ENCODE peak calls at places on chromosomes 6 and 20, in seven cellular contexts. A, L, X, W, H, C and N are unnamed samples. For H3K4me1, the result is how much of the 10 kb centered on the place peaks cover.

GRCh38 chr6:83432626-83433025 is 1.8 kb upstream of the ME1 start:
- DNase-seq in A (peak), L (no peak), X (no peak), W (no peak), H (no peak), C (peak), N (no peak)

GRCh38 chr6:88705601-88706000 is 257.8 kb downstream of the RNGTT start:
- DNase-seq in A (no peak), L (no peak), X (no peak), W (no peak), H (no peak), C (no peak), N (no peak)

GRCh38 chr20:24470031-24470781 is 777 bp downstream of the SYNDIG1 start:
- DNase-seq in A (peak), L (peak), X (no peak), W (no peak), H (no peak), C (no peak), N (no peak)

GRCh38 chr6:30725713-30726505 is 5.8 kb downstream of the TUBB start:
- DNase-seq in A (peak), L (no peak), X (no peak), W (no peak), H (peak), C (peak), N (no peak)

GRCh38 chr6:40999498-41000070 is 39.4 kb downstream of the UNC5CL start:
- DNase-seq in A (peak), L (peak), X (peak), W (peak), H (peak), C (peak), N (peak)

GRCh38 chr20:3843490-3843889 is 3.1 kb upstream of the MAVS start:
- DNase-seq in A (peak), L (no peak), X (no peak), W (no peak), H (no peak), C (peak), N (no peak)

GRCh38 chr20:38127920-38128528 is 37.0 kb downstream of the TGM2 start:
- DNase-seq in A (no peak), L (no peak), X (no peak), W (no peak), H (no peak), C (no peak), N (no peak)

GRCh38 chr6:6008648-6009421 is 2.1 kb upstream of the NRN1 start:
- DNase-seq in A (no peak), L (peak), X (peak), W (peak), H (peak), C (peak), N (no peak)

GRCh38 chr6:129481706-129482105 is 228.3 kb downstream of the ARHGAP18 start:
- DNase-seq in A (peak), L (no peak), X (no peak), W (no peak), H (no peak), C (no peak), N (no peak)

GRCh38 chr20:10609726-10610125 is 64.1 kb downstream of the JAG1 start:
- DNase-seq in A (peak), L (no peak), X (no peak), W (no peak), H (no peak), C (no peak), N (no peak)

GRCh38 chr20:63777614-63778013 is 38.0 kb downstream of the SLC2A4RG start:
- DNase-seq in A (no peak), L (no peak), X (no peak), W (no peak), H (no peak), C (no peak), N (no peak)

GRCh38 chr6:144346719-144347446 is 61.7 kb downstream of the UTRN start:
- DNase-seq in A (peak), L (no peak), X (no peak), W (no peak), H (no peak), C (peak), N (no peak)

GRCh38 chr6:33588894-33589293 is 8.8 kb upstream of the BAK1 start:
- DNase-seq in A (no peak), L (no peak), X (no peak), W (no peak), H (no peak), C (no peak), N (no peak)
- H3K4me1 ChIP-seq in A (under half), L (under half), X (under half), W (under half), H (under half), C (under half), N (under half)

GRCh38 chr6:137769797-137770362 is 97.2 kb upstream of the TNFAIP3 start:
- DNase-seq in A (no peak), L (no peak), X (no peak), W (no peak), H (no peak), C (no peak), N (no peak)
- H3K4me1 ChIP-seq in A (under half), L (under half), X (under half), W (under half), H (under half), C (under half), N (under half)

GRCh38 chr20:59836768-59837167 is 96.7 kb downstream of the SYCP2 start:
- DNase-seq in A (no peak), L (no peak), X (peak), W (no peak), H (no peak), C (peak), N (no peak)
- H3K4me1 ChIP-seq in A (under half), L (under half), X (under half), W (under half), H (under half), C (half or more), N (under half)

GRCh38 chr6:157764346-157765068 is 58.5 kb upstream of the SNX9 start:
- DNase-seq in A (peak), L (peak), X (peak), W (peak), H (peak), C (peak), N (peak)
- H3K4me1 ChIP-seq in A (under half), L (under half), X (under half), W (under half), H (under half), C (half or more), N (under half)

DNA sequence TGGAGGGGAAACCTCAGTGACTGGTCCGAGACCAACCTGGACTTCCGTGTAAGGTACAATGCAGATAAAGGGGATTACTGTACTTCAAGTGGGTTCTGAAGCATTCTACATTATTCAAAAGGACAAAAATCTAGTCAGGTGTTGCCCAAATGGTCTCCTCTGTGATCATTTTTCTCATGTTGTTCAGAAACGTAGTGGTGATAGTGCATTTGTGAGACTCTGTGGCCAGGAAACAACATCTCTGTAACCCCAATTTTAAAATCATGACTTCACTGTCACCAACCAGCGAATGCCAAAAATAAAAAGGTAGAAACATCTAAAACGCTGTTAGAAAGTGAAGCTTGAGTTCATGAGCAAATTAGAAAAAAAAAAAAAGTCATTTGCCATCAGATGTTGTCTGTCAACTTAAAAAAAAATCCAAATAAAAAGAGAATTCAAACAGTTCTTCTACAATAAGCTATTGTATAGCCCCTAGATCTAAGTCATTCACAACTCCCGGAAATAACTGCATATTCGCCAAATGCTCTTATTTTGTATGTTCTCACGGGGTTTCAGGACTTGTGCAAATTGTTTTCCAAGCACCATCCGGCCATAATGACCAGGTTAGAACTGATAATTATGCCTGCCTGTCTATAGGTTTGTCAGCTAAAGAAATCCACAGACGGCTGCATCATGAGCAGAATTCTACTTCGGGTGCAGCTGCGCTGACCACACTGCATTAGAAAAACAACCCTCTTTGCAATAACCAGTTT is 87.9 kb downstream of the HIVEP2 start:
- DNase-seq in A (no peak), L (no peak), X (no peak), W (no peak), H (no peak), C (no peak), N (no peak)
- H3K4me1 ChIP-seq in A (under half), L (under half), X (under half), W (half or more), H (under half), C (under half), N (under half)

DNA sequence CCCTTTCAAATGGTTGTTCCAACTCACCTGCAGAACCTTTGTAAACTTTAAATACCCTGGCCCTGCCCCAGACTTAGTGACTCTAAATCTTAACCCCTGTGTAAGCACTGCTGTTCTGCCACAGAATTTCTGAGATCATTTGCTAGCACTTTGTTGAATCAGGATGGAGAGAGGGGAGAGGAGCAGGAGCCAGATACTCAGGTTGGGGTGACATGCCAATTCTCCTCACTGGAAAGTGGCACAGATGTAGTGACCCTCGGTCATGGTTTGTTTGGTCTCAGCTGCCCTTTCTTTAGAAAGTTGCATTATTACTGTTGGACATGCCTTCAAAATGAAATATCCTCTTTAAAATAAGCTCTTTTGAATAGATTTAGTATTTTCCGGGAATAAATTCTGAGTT is 168.0 kb downstream of the ZFAND3 start:
- DNase-seq in A (no peak), L (no peak), X (no peak), W (no peak), H (no peak), C (no peak), N (no peak)
- H3K4me1 ChIP-seq in A (under half), L (under half), X (under half), W (half or more), H (under half), C (under half), N (under half)

GRCh38 chr6:75498862-75499261 is 5.3 kb upstream of the FILIP1 start:
- DNase-seq in A (no peak), L (no peak), X (no peak), W (no peak), H (no peak), C (no peak), N (no peak)
- H3K4me1 ChIP-seq in A (under half), L (under half), X (under half), W (under half), H (under half), C (under half), N (under half)

GRCh38 chr20:41154436-41155176 is 17.3 kb downstream of the PLCG1 start:
- DNase-seq in A (no peak), L (peak), X (no peak), W (peak), H (peak), C (no peak), N (no peak)

GRCh38 chr20:41149679-41150131 is 12.4 kb downstream of the PLCG1 start:
- DNase-seq in A (peak), L (no peak), X (no peak), W (peak), H (peak), C (peak), N (no peak)

GRCh38 chr20:41150664-41151063 is 13.3 kb downstream of the PLCG1 start:
- DNase-seq in A (no peak), L (no peak), X (no peak), W (no peak), H (no peak), C (no peak), N (no peak)

GRCh38 chr20:41151134-41151869 is 14.0 kb downstream of the PLCG1 start:
- DNase-seq in A (no peak), L (no peak), X (no peak), W (peak), H (no peak), C (no peak), N (no peak)

GRCh38 chr20:41152108-41152757 is 14.9 kb downstream of the PLCG1 start:
- DNase-seq in A (no peak), L (no peak), X (no peak), W (peak), H (peak), C (no peak), N (no peak)
- H3K4me1 ChIP-seq in A (under half), L (half or more), X (under half), W (half or more), H (under half), C (under half), N (half or more)

GRCh38 chr6:111837007-111837406 is 36.2 kb downstream of the FYN start:
- DNase-seq in A (no peak), L (no peak), X (no peak), W (no peak), H (no peak), C (no peak), N (no peak)
- H3K4me1 ChIP-seq in A (under half), L (under half), X (under half), W (under half), H (under half), C (under half), N (half or more)

GRCh38 chr20:2295886-2296544 is at the start of gene TGM3:
- DNase-seq in A (no peak), L (no peak), X (no peak), W (no peak), H (no peak), C (no peak), N (no peak)
- H3K4me1 ChIP-seq in A (under half), L (under half), X (under half), W (under half), H (under half), C (under half), N (under half)